ENCODE peak calls at places on chromosomes 1 and 21, in four cellular contexts. L, M, C and J are unnamed samples.

GRCh38 chr1:63797056-63797726 is 23.4 kb downstream of the ROR1 start:
- DNase-seq in L (no peak), M (no peak), C (no peak), J (no peak)

GRCh38 chr1:31032266-31032665 is 33.3 kb downstream of the PUM1 start:
- DNase-seq in L (no peak), M (no peak), C (no peak), J (no peak)

GRCh38 chr21:43369124-43369523 is 57.8 kb downstream of the SIK1 start:
- DNase-seq in L (no peak), M (no peak), C (no peak), J (peak)

GRCh38 chr1:5720936-5721335 is 271.3 kb downstream of the NPHP4 start:
- DNase-seq in L (no peak), M (no peak), C (no peak), J (no peak)

GRCh38 chr1:45266151-45266801 is 59.9 kb upstream of the ZSWIM5 start:
- DNase-seq in L (peak), M (peak), C (peak), J (peak)

GRCh38 chr1:223326776-223327175 is 37.2 kb downstream of the SUSD4 start:
- DNase-seq in L (no peak), M (no peak), C (no peak), J (no peak)

GRCh38 chr1:53616927-53617326 is 122.0 kb downstream of the GLIS1 start:
- DNase-seq in L (no peak), M (no peak), C (no peak), J (no peak)

GRCh38 chr1:207762622-207763021 is 10.8 kb downstream of the CD46 start:
- DNase-seq in L (no peak), M (no peak), C (no peak), J (no peak)

GRCh38 chr1:163120372-163120771 is 51.2 kb downstream of the RGS4 start:
- DNase-seq in L (no peak), M (no peak), C (no peak), J (no peak)

GRCh38 chr1:231021540-231022031 is 18.5 kb downstream of the FAM89A start:
- DNase-seq in L (no peak), M (no peak), C (no peak), J (no peak)

GRCh38 chr1:22327411-22327810 is 124.2 kb upstream of the ZBTB40 start:
- DNase-seq in L (no peak), M (no peak), C (no peak), J (no peak)

GRCh38 chr1:196773713-196774112 is 927 bp upstream of the CFHR3 start:
- DNase-seq in L (no peak), M (no peak), C (no peak), J (no peak)

GRCh38 chr21:29933088-29933487 is 6.7 kb downstream of the GRIK1 start:
- DNase-seq in L (no peak), M (no peak), C (no peak), J (no peak)

GRCh38 chr1:203006948-203007871 is at the start of gene TMEM183A:
- DNase-seq in L (peak), M (peak), C (peak), J (peak)

GRCh38 chr1:27148591-27148990 is 6.3 kb downstream of the SLC9A1 start:
- DNase-seq in L (no peak), M (no peak), C (no peak), J (no peak)

GRCh38 chr21:25682382-25682781 is 43.3 kb downstream of the JAM2 start:
- DNase-seq in L (no peak), M (no peak), C (no peak), J (no peak)

GRCh38 chr1:14168663-14169062 is 429.8 kb upstream of the KAZN start:
- DNase-seq in L (no peak), M (no peak), C (no peak), J (no peak)

GRCh38 chr1:106944721-106945120 is 111.8 kb upstream of the PRMT6 start:
- DNase-seq in L (no peak), M (no peak), C (no peak), J (peak)

GRCh38 chr1:20343149-20343936 is 52.7 kb downstream of the VWA5B1 start:
- DNase-seq in L (no peak), M (no peak), C (no peak), J (no peak)

GRCh38 chr1:236862615-236863211 is 67.6 kb downstream of the MTR start:
- DNase-seq in L (no peak), M (no peak), C (peak), J (peak)

GRCh38 chr1:214451591-214451990 is 99.8 kb downstream of the PTPN14 start:
- DNase-seq in L (no peak), M (no peak), C (no peak), J (no peak)

GRCh38 chr1:18962855-18963737 is 6.6 kb upstream of the IFFO2 start:
- DNase-seq in L (no peak), M (no peak), C (no peak), J (no peak)

GRCh38 chr21:20739421-20739820 is 258.8 kb upstream of the NCAM2 start:
- DNase-seq in L (no peak), M (peak), C (no peak), J (no peak)

GRCh38 chr1:220966473-220966872 is 87.2 kb downstream of the HLX start:
- DNase-seq in L (no peak), M (no peak), C (no peak), J (no peak)

GRCh38 chr1:18816808-18817207 is 42.7 kb downstream of the TAS1R2 start:
- DNase-seq in L (no peak), M (no peak), C (no peak), J (no peak)

GRCh38 chr1:93597697-93598096 is 83.9 kb downstream of the BCAR3 start:
- DNase-seq in L (no peak), M (no peak), C (peak), J (no peak)

GRCh38 chr21:38503588-38503987 is 5.3 kb upstream of the ERG start:
- DNase-seq in L (no peak), M (no peak), C (peak), J (peak)

GRCh38 chr1:9736241-9736640 is 84.7 kb downstream of the PIK3CD start:
- DNase-seq in L (no peak), M (no peak), C (no peak), J (no peak)

GRCh38 chr1:40955266-40955665 is 24.2 kb upstream of the CTPS1 start:
- DNase-seq in L (no peak), M (no peak), C (no peak), J (no peak)

GRCh38 chr1:89523597-89524368 is 846 bp upstream of the LRRC8B start:
- DNase-seq in L (peak), M (peak), C (no peak), J (no peak)

GRCh38 chr1:55204997-55205396 is 10.2 kb downstream of the USP24 start:
- DNase-seq in L (no peak), M (no peak), C (no peak), J (no peak)

GRCh38 chr1:182301026-182301436 is 90.6 kb downstream of the GLUL start:
- DNase-seq in L (no peak), M (no peak), C (no peak), J (no peak)

GRCh38 chr21:14843991-14844390 is 220.8 kb downstream of the NRIP1 start:
- DNase-seq in L (no peak), M (no peak), C (no peak), J (no peak)

GRCh38 chr1:155322571-155322952 is 1.9 kb downstream of the RUSC1 start:
- DNase-seq in L (no peak), M (no peak), C (peak), J (peak)

GRCh38 chr1:247639381-247639981 is 34.1 kb downstream of the OR2G3 start:
- DNase-seq in L (no peak), M (no peak), C (peak), J (no peak)

GRCh38 chr1:201269241-201269640 is 14.1 kb upstream of the PKP1 start:
- DNase-seq in L (no peak), M (no peak), C (no peak), J (no peak)

GRCh38 chr1:16048573-16049189 is 5.1 kb downstream of the CLCNKB start:
- DNase-seq in L (no peak), M (peak), C (peak), J (peak)

GRCh38 chr1:113995382-113995781 is 16.1 kb downstream of the OLFML3 start:
- DNase-seq in L (no peak), M (no peak), C (no peak), J (no peak)

GRCh38 chr1:217343907-217344306 is 287.0 kb downstream of the GPATCH2 start:
- DNase-seq in L (peak), M (no peak), C (no peak), J (no peak)

GRCh38 chr1:91826649-91827048 is 59.3 kb downstream of the TGFBR3 start:
- DNase-seq in L (no peak), M (no peak), C (no peak), J (no peak)